ENCODE peak calls at places on chromosomes 1 and 21, in nine cellular contexts. One of them, this sample, is unnamed.

GRCh38 chr1:243628476-243628907 is 221.6 kb downstream of the AKT3 start:
- DNase-seq in left ventricle myocardium inferior: no peak
- DNase-seq in Calu3: no peak
- DNase-seq in A549: no peak
- DNase-seq in fibroblast of mammary gland: peak
- DNase-seq in fibroblast of lung: no peak
- DNase-seq in heart right ventricle: no peak
- DNase-seq in H9: no peak
- DNase-seq in uterus: no peak
- DNase-seq in this sample: no peak

GRCh38 chr1:244757091-244757939 is 78.1 kb upstream of the COX20 start:
- DNase-seq in uterus: no peak
- DNase-seq in left ventricle myocardium inferior: no peak
- DNase-seq in fibroblast of mammary gland: peak
- DNase-seq in Calu3: no peak
- DNase-seq in fibroblast of lung: peak
- DNase-seq in heart right ventricle: no peak
- DNase-seq in A549: no peak
- DNase-seq in H9: no peak
- DNase-seq in this sample: peak

GRCh38 chr1:153767519-153767918 is 7.7 kb upstream of the SLC27A3 start:
- DNase-seq in A549: no peak
- DNase-seq in fibroblast of mammary gland: no peak
- DNase-seq in H9: no peak
- DNase-seq in left ventricle myocardium inferior: no peak
- DNase-seq in fibroblast of lung: no peak
- DNase-seq in Calu3: no peak
- DNase-seq in uterus: no peak
- DNase-seq in heart right ventricle: no peak
- DNase-seq in this sample: no peak

GRCh38 chr1:54016343-54017282 is 1.4 kb downstream of the LDLRAD1 start:
- DNase-seq in uterus: no peak
- DNase-seq in left ventricle myocardium inferior: no peak
- DNase-seq in A549: peak
- DNase-seq in H9: no peak
- DNase-seq in heart right ventricle: no peak
- DNase-seq in Calu3: peak
- DNase-seq in fibroblast of lung: no peak
- DNase-seq in fibroblast of mammary gland: peak
- DNase-seq in this sample: peak

GRCh38 chr1:86756062-86756406 is 51.7 kb downstream of the SH3GLB1 start:
- DNase-seq in A549: no peak
- DNase-seq in uterus: no peak
- DNase-seq in fibroblast of mammary gland: no peak
- DNase-seq in fibroblast of lung: no peak
- DNase-seq in Calu3: no peak
- DNase-seq in H9: no peak
- DNase-seq in heart right ventricle: no peak
- DNase-seq in left ventricle myocardium inferior: no peak
- DNase-seq in this sample: no peak

GRCh38 chr1:67476006-67476482 is 45.8 kb upstream of the SERBP1 start:
- DNase-seq in uterus: no peak
- DNase-seq in Calu3: no peak
- DNase-seq in left ventricle myocardium inferior: no peak
- DNase-seq in A549: no peak
- DNase-seq in fibroblast of lung: no peak
- DNase-seq in H9: no peak
- DNase-seq in fibroblast of mammary gland: no peak
- DNase-seq in heart right ventricle: no peak
- DNase-seq in this sample: no peak

GRCh38 chr1:178388398-178389161 is 108.2 kb downstream of the CLEC20A start:
- DNase-seq in fibroblast of lung: peak
- DNase-seq in heart right ventricle: no peak
- DNase-seq in fibroblast of mammary gland: peak
- DNase-seq in Calu3: no peak
- DNase-seq in uterus: no peak
- DNase-seq in left ventricle myocardium inferior: no peak
- DNase-seq in H9: no peak
- DNase-seq in A549: no peak
- DNase-seq in this sample: peak

GRCh38 chr1:9087411-9087810 is 18.0 kb upstream of the SLC2A5 start:
- DNase-seq in heart right ventricle: no peak
- DNase-seq in uterus: no peak
- DNase-seq in H9: no peak
- DNase-seq in A549: no peak
- DNase-seq in fibroblast of mammary gland: no peak
- DNase-seq in Calu3: no peak
- DNase-seq in fibroblast of lung: no peak
- DNase-seq in left ventricle myocardium inferior: no peak
- DNase-seq in this sample: no peak

GRCh38 chr1:89808429-89809117 is 12.3 kb upstream of the LRRC8D start:
- DNase-seq in H9: peak
- DNase-seq in A549: no peak
- DNase-seq in uterus: no peak
- DNase-seq in Calu3: peak
- DNase-seq in heart right ventricle: no peak
- DNase-seq in left ventricle myocardium inferior: no peak
- DNase-seq in fibroblast of mammary gland: peak
- DNase-seq in fibroblast of lung: peak
- DNase-seq in this sample: peak

GRCh38 chr1:179247923-179248322 is 18.4 kb upstream of the ABL2 start:
- DNase-seq in Calu3: no peak
- DNase-seq in fibroblast of lung: no peak
- DNase-seq in left ventricle myocardium inferior: no peak
- DNase-seq in uterus: no peak
- DNase-seq in H9: no peak
- DNase-seq in A549: no peak
- DNase-seq in heart right ventricle: no peak
- DNase-seq in fibroblast of mammary gland: no peak
- DNase-seq in this sample: no peak

GRCh38 chr1:201190624-201191051 is at the start of gene IGFN1:
- DNase-seq in uterus: no peak
- DNase-seq in left ventricle myocardium inferior: no peak
- DNase-seq in fibroblast of mammary gland: no peak
- DNase-seq in heart right ventricle: no peak
- DNase-seq in A549: no peak
- DNase-seq in Calu3: no peak
- DNase-seq in H9: peak
- DNase-seq in fibroblast of lung: no peak
- DNase-seq in this sample: no peak

GRCh38 chr1:82387070-82387366 is 586.3 kb downstream of the ADGRL2 start:
- DNase-seq in Calu3: no peak
- DNase-seq in heart right ventricle: no peak
- DNase-seq in fibroblast of lung: no peak
- DNase-seq in uterus: no peak
- DNase-seq in fibroblast of mammary gland: no peak
- DNase-seq in left ventricle myocardium inferior: no peak
- DNase-seq in H9: no peak
- DNase-seq in A549: no peak
- DNase-seq in this sample: no peak

GRCh38 chr1:46532498-46533178 is 18.8 kb downstream of the KNCN start:
- DNase-seq in uterus: peak
- DNase-seq in heart right ventricle: peak
- DNase-seq in H9: peak
- DNase-seq in fibroblast of lung: peak
- DNase-seq in fibroblast of mammary gland: peak
- DNase-seq in Calu3: peak
- DNase-seq in left ventricle myocardium inferior: peak
- DNase-seq in A549: peak
- DNase-seq in this sample: no peak

GRCh38 chr1:81894867-81895266 is 94.1 kb downstream of the ADGRL2 start:
- DNase-seq in left ventricle myocardium inferior: no peak
- DNase-seq in fibroblast of mammary gland: peak
- DNase-seq in uterus: no peak
- DNase-seq in H9: no peak
- DNase-seq in heart right ventricle: no peak
- DNase-seq in A549: no peak
- DNase-seq in fibroblast of lung: peak
- DNase-seq in Calu3: no peak
- DNase-seq in this sample: no peak

GRCh38 chr1:221794079-221794670 is 52.3 kb upstream of the DUSP10 start:
- DNase-seq in heart right ventricle: no peak
- DNase-seq in A549: no peak
- DNase-seq in uterus: no peak
- DNase-seq in H9: no peak
- DNase-seq in left ventricle myocardium inferior: no peak
- DNase-seq in Calu3: no peak
- DNase-seq in fibroblast of mammary gland: peak
- DNase-seq in fibroblast of lung: peak
- DNase-seq in this sample: no peak

GRCh38 chr21:36388835-36389234 is 3.6 kb downstream of the CHAF1B start:
- DNase-seq in A549: no peak
- DNase-seq in left ventricle myocardium inferior: no peak
- DNase-seq in heart right ventricle: no peak
- DNase-seq in fibroblast of mammary gland: no peak
- DNase-seq in H9: peak
- DNase-seq in fibroblast of lung: peak
- DNase-seq in uterus: no peak
- DNase-seq in Calu3: no peak
- DNase-seq in this sample: no peak

GRCh38 chr1:65963161-65963888 is 170.6 kb downstream of the PDE4B start:
- DNase-seq in Calu3: no peak
- DNase-seq in fibroblast of lung: no peak
- DNase-seq in A549: no peak
- DNase-seq in H9: no peak
- DNase-seq in fibroblast of mammary gland: no peak
- DNase-seq in uterus: no peak
- DNase-seq in heart right ventricle: no peak
- DNase-seq in left ventricle myocardium inferior: no peak
- DNase-seq in this sample: no peak

GRCh38 chr1:38129971-38130370 is 83.4 kb upstream of the POU3F1 start:
- DNase-seq in H9: no peak
- DNase-seq in uterus: no peak
- DNase-seq in fibroblast of lung: peak
- DNase-seq in heart right ventricle: no peak
- DNase-seq in left ventricle myocardium inferior: no peak
- DNase-seq in Calu3: no peak
- DNase-seq in A549: no peak
- DNase-seq in fibroblast of mammary gland: no peak
- DNase-seq in this sample: peak

GRCh38 chr1:39898648-39899603 is 2.8 kb downstream of the MYCL start:
- DNase-seq in fibroblast of mammary gland: peak
- DNase-seq in left ventricle myocardium inferior: no peak
- DNase-seq in A549: peak
- DNase-seq in heart right ventricle: peak
- DNase-seq in Calu3: peak
- DNase-seq in fibroblast of lung: peak
- DNase-seq in uterus: no peak
- DNase-seq in H9: peak
- DNase-seq in this sample: no peak

GRCh38 chr1:40309374-40310128 is 7.5 kb downstream of the COL9A2 start:
- DNase-seq in A549: no peak
- DNase-seq in fibroblast of mammary gland: no peak
- DNase-seq in uterus: no peak
- DNase-seq in Calu3: no peak
- DNase-seq in fibroblast of lung: peak
- DNase-seq in heart right ventricle: no peak
- DNase-seq in left ventricle myocardium inferior: no peak
- DNase-seq in H9: no peak
- DNase-seq in this sample: no peak

GRCh38 chr1:19189270-19189669 is 20.8 kb downstream of the UBR4 start:
- DNase-seq in Calu3: no peak
- DNase-seq in fibroblast of lung: no peak
- DNase-seq in A549: no peak
- DNase-seq in left ventricle myocardium inferior: no peak
- DNase-seq in fibroblast of mammary gland: no peak
- DNase-seq in H9: no peak
- DNase-seq in uterus: no peak
- DNase-seq in heart right ventricle: no peak
- DNase-seq in this sample: no peak

GRCh38 chr1:11838349-11839272 is 9.0 kb downstream of the NPPA start:
- DNase-seq in A549: peak
- DNase-seq in left ventricle myocardium inferior: peak
- DNase-seq in heart right ventricle: peak
- DNase-seq in fibroblast of mammary gland: peak
- DNase-seq in fibroblast of lung: peak
- DNase-seq in H9: peak
- DNase-seq in Calu3: peak
- DNase-seq in uterus: peak
- DNase-seq in this sample: peak

GRCh38 chr1:56156937-56157336 is 422.4 kb downstream of the PLPP3 start:
- DNase-seq in uterus: no peak
- DNase-seq in left ventricle myocardium inferior: no peak
- DNase-seq in H9: peak
- DNase-seq in fibroblast of mammary gland: no peak
- DNase-seq in heart right ventricle: no peak
- DNase-seq in fibroblast of lung: no peak
- DNase-seq in Calu3: no peak
- DNase-seq in A549: no peak
- DNase-seq in this sample: no peak
- TF ChIP-seq CTCF in uterus: no peak
- TF ChIP-seq CTCF in left ventricle myocardium inferior: no peak
- TF ChIP-seq CTCF in H9: no peak
- TF ChIP-seq CTCF in fibroblast of mammary gland: no peak
- TF ChIP-seq CTCF in heart right ventricle: no peak
- TF ChIP-seq CTCF in fibroblast of lung: no peak
- TF ChIP-seq CTCF in Calu3: no peak
- TF ChIP-seq CTCF in A549: no peak
- TF ChIP-seq CTCF in this sample: no peak

GRCh38 chr1:182839209-182840065 is at the start of gene DHX9:
- DNase-seq in H9: peak
- DNase-seq in Calu3: peak
- DNase-seq in A549: peak
- DNase-seq in fibroblast of lung: peak
- DNase-seq in left ventricle myocardium inferior: peak
- DNase-seq in fibroblast of mammary gland: peak
- DNase-seq in uterus: peak
- DNase-seq in heart right ventricle: peak
- DNase-seq in this sample: peak
- TF ChIP-seq CTCF in H9: peak
- TF ChIP-seq CTCF in Calu3: peak
- TF ChIP-seq CTCF in A549: no peak
- TF ChIP-seq CTCF in fibroblast of lung: peak
- TF ChIP-seq CTCF in left ventricle myocardium inferior: peak
- TF ChIP-seq CTCF in fibroblast of mammary gland: no peak
- TF ChIP-seq CTCF in uterus: no peak
- TF ChIP-seq CTCF in heart right ventricle: peak
- TF ChIP-seq CTCF in this sample: no peak

GRCh38 chr1:159936284-159936904 is 9.0 kb downstream of the IGSF9 start:
- DNase-seq in heart right ventricle: peak
- DNase-seq in Calu3: peak
- DNase-seq in left ventricle myocardium inferior: peak
- DNase-seq in uterus: peak
- DNase-seq in A549: peak
- DNase-seq in H9: peak
- DNase-seq in fibroblast of mammary gland: peak
- DNase-seq in fibroblast of lung: peak
- DNase-seq in this sample: no peak
- TF ChIP-seq CTCF in heart right ventricle: peak
- TF ChIP-seq CTCF in Calu3: peak
- TF ChIP-seq CTCF in left ventricle myocardium inferior: peak
- TF ChIP-seq CTCF in uterus: peak
- TF ChIP-seq CTCF in A549: peak
- TF ChIP-seq CTCF in H9: peak
- TF ChIP-seq CTCF in fibroblast of mammary gland: peak
- TF ChIP-seq CTCF in fibroblast of lung: peak
- TF ChIP-seq CTCF in this sample: peak

DNA sequence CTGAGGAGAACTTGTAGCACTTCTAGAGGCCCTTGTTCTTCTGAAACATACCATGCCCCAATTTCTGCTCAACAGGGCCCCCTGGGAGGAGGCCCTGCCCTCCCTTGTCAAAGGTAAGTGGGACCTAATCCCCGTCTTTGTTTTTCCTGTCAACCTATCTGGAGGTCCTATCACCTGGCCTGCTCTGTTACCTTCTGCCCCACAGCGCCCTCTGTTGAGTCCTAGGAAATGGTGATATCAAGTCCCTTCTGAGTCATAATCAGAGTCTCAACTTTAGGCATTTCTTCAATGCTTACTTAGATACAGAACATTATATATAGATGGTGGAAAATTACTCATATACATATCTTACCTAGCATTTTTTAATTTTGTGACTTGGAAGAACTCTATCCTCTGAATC is 28.2 kb upstream of the FCRL4 start:
- DNase-seq in uterus: no peak
- DNase-seq in left ventricle myocardium inferior: no peak
- DNase-seq in fibroblast of lung: no peak
- DNase-seq in H9: peak
- DNase-seq in A549: no peak
- DNase-seq in Calu3: peak
- DNase-seq in fibroblast of mammary gland: no peak
- DNase-seq in heart right ventricle: no peak
- DNase-seq in this sample: no peak
- TF ChIP-seq CTCF in uterus: no peak
- TF ChIP-seq CTCF in left ventricle myocardium inferior: no peak
- TF ChIP-seq CTCF in fibroblast of lung: no peak
- TF ChIP-seq CTCF in H9: peak
- TF ChIP-seq CTCF in A549: no peak
- TF ChIP-seq CTCF in Calu3: no peak
- TF ChIP-seq CTCF in fibroblast of mammary gland: no peak
- TF ChIP-seq CTCF in heart right ventricle: peak
- TF ChIP-seq CTCF in this sample: peak